ENCODE peak calls at places on chromosomes 12 and 14, in four cellular contexts. U is ELF-1, F is islet precursor cell, D is NCI-H2029 treated with DMSO at 0.1 percent for 48 hours. Y is an unnamed sample.

GRCh38 chr12:46453428-46453827 is 80.9 kb upstream of the SLC38A2 start:
- DNase-seq in U (no peak), F (no peak), D (no peak), Y (no peak)

GRCh38 chr12:92928431-92928961 is 599 bp downstream of the EEA1 start:
- DNase-seq in U (peak), F (peak), D (no peak), Y (no peak)

GRCh38 chr12:93638095-93638494 is 39.1 kb upstream of the CRADD start:
- DNase-seq in U (no peak), F (no peak), D (no peak), Y (no peak)

GRCh38 chr14:97848351-97848980 is 1051.3 kb downstream of the VRK1 start:
- DNase-seq in U (peak), F (peak), D (peak), Y (peak)

GRCh38 chr14:104112609-104113571 is 25.5 kb upstream of the KIF26A start:
- DNase-seq in U (no peak), F (peak), D (no peak), Y (peak)

GRCh38 chr12:119069029-119069731 is 87.8 kb downstream of the SRRM4 start:
- DNase-seq in U (no peak), F (no peak), D (peak), Y (no peak)

GRCh38 chr14:80634106-80634758 is 307.3 kb downstream of the CEP128 start:
- DNase-seq in U (no peak), F (no peak), D (no peak), Y (no peak)

GRCh38 chr14:35533357-35534129 is 421 bp upstream of the INSM2 start:
- DNase-seq in U (peak), F (peak), D (peak), Y (peak)

GRCh38 chr12:123714302-123714627 is 2.1 kb downstream of the ATP6V0A2 start:
- DNase-seq in U (no peak), F (no peak), D (no peak), Y (no peak)

GRCh38 chr12:6407206-6407954 is 23.4 kb downstream of the LTBR start:
- DNase-seq in U (no peak), F (no peak), D (peak), Y (no peak)

GRCh38 chr14:59358105-59358504 is 107.1 kb downstream of the GPR135 start:
- DNase-seq in U (peak), F (peak), D (peak), Y (no peak)

GRCh38 chr12:104865080-104865479 is 93.0 kb downstream of the SLC41A2 start:
- DNase-seq in U (no peak), F (no peak), D (no peak), Y (no peak)

GRCh38 chr12:111221296-111222026 is 147.4 kb downstream of the PHETA1 start:
- DNase-seq in U (no peak), F (no peak), D (no peak), Y (no peak)